ENCODE peak calls at places on chromosomes 11 and 22, in ten cellular contexts. One of them, this sample, is unnamed.

GRCh38 chr22:27588273-27588672 is 213.3 kb downstream of the MN1 start:
- DNase-seq in foreskin keratinocyte: peak; percentile 35
- DNase-seq in Peyer's patch: no peak
- DNase-seq in gastrocnemius medialis: no peak
- DNase-seq in AG10803: no peak
- DNase-seq in neural progenitor cell: no peak
- DNase-seq in cardiac fibroblast: no peak
- DNase-seq in AG09319: no peak
- DNase-seq in psoas muscle: no peak
- DNase-seq in fibroblast of mammary gland: no peak
- DNase-seq in this sample: no peak

GRCh38 chr11:103683581-103683980 is 352.9 kb upstream of the DDI1 start:
- DNase-seq in foreskin keratinocyte: no peak
- DNase-seq in Peyer's patch: no peak
- DNase-seq in gastrocnemius medialis: no peak
- DNase-seq in AG10803: peak; percentile 12
- DNase-seq in neural progenitor cell: no peak
- DNase-seq in cardiac fibroblast: peak; percentile 31
- DNase-seq in AG09319: no peak
- DNase-seq in psoas muscle: no peak
- DNase-seq in fibroblast of mammary gland: peak; percentile 76
- DNase-seq in this sample: no peak

GRCh38 chr22:49960967-49961600 is 512 bp downstream of the PIM3 start:
- DNase-seq in foreskin keratinocyte: no peak
- DNase-seq in Peyer's patch: peak; percentile 75
- DNase-seq in gastrocnemius medialis: peak; percentile 65
- DNase-seq in AG10803: peak; percentile 43
- DNase-seq in neural progenitor cell: peak; percentile 56
- DNase-seq in cardiac fibroblast: peak; percentile 48
- DNase-seq in AG09319: no peak
- DNase-seq in psoas muscle: peak; percentile 76
- DNase-seq in fibroblast of mammary gland: no peak
- DNase-seq in this sample: peak; percentile 66

GRCh38 chr11:61004841-61005240 is 33.4 kb downstream of the CD6 start:
- DNase-seq in foreskin keratinocyte: no peak
- DNase-seq in Peyer's patch: no peak
- DNase-seq in gastrocnemius medialis: no peak
- DNase-seq in AG10803: no peak
- DNase-seq in neural progenitor cell: no peak
- DNase-seq in cardiac fibroblast: peak; percentile 6
- DNase-seq in AG09319: no peak
- DNase-seq in psoas muscle: no peak
- DNase-seq in fibroblast of mammary gland: no peak
- DNase-seq in this sample: no peak

GRCh38 chr11:77055056-77055680 is 11.6 kb upstream of the CAPN5 start:
- DNase-seq in foreskin keratinocyte: no peak
- DNase-seq in Peyer's patch: no peak
- DNase-seq in gastrocnemius medialis: no peak
- DNase-seq in AG10803: no peak
- DNase-seq in neural progenitor cell: no peak
- DNase-seq in cardiac fibroblast: no peak
- DNase-seq in AG09319: no peak
- DNase-seq in psoas muscle: no peak
- DNase-seq in fibroblast of mammary gland: no peak
- DNase-seq in this sample: no peak

GRCh38 chr11:1373536-1374214 is 16.1 kb upstream of the BRSK2 start:
- DNase-seq in foreskin keratinocyte: no peak
- DNase-seq in Peyer's patch: peak; percentile 24
- DNase-seq in gastrocnemius medialis: no peak
- DNase-seq in AG10803: peak; percentile 22
- DNase-seq in neural progenitor cell: no peak
- DNase-seq in cardiac fibroblast: no peak
- DNase-seq in AG09319: no peak
- DNase-seq in psoas muscle: no peak
- DNase-seq in fibroblast of mammary gland: no peak
- DNase-seq in this sample: no peak

GRCh38 chr22:39129746-39130145 is 22.7 kb downstream of the CBX7 start:
- DNase-seq in foreskin keratinocyte: no peak
- DNase-seq in Peyer's patch: no peak
- DNase-seq in gastrocnemius medialis: no peak
- DNase-seq in AG10803: no peak
- DNase-seq in neural progenitor cell: no peak
- DNase-seq in cardiac fibroblast: no peak
- DNase-seq in AG09319: no peak
- DNase-seq in psoas muscle: no peak
- DNase-seq in fibroblast of mammary gland: no peak
- DNase-seq in this sample: no peak

GRCh38 chr11:109963101-109963500 is 130.1 kb upstream of the ZC3H12C start:
- DNase-seq in foreskin keratinocyte: no peak
- DNase-seq in Peyer's patch: no peak
- DNase-seq in gastrocnemius medialis: no peak
- DNase-seq in AG10803: no peak
- DNase-seq in neural progenitor cell: peak; percentile 9
- DNase-seq in cardiac fibroblast: no peak
- DNase-seq in AG09319: no peak
- DNase-seq in psoas muscle: no peak
- DNase-seq in fibroblast of mammary gland: no peak
- DNase-seq in this sample: no peak

GRCh38 chr11:95485115-95485900 is 254.3 kb upstream of the SESN3 start:
- DNase-seq in foreskin keratinocyte: peak; percentile 96
- DNase-seq in Peyer's patch: no peak
- DNase-seq in gastrocnemius medialis: no peak
- DNase-seq in AG10803: peak; percentile 96
- DNase-seq in neural progenitor cell: no peak
- DNase-seq in cardiac fibroblast: no peak
- DNase-seq in AG09319: no peak
- DNase-seq in psoas muscle: no peak
- DNase-seq in fibroblast of mammary gland: peak; percentile 65
- DNase-seq in this sample: no peak

GRCh38 chr11:11770274-11770673 is 71.5 kb upstream of the USP47 start:
- DNase-seq in foreskin keratinocyte: no peak
- DNase-seq in Peyer's patch: no peak
- DNase-seq in gastrocnemius medialis: no peak
- DNase-seq in AG10803: no peak
- DNase-seq in neural progenitor cell: no peak
- DNase-seq in cardiac fibroblast: no peak
- DNase-seq in AG09319: no peak
- DNase-seq in psoas muscle: no peak
- DNase-seq in fibroblast of mammary gland: no peak
- DNase-seq in this sample: no peak

GRCh38 chr22:43562843-43563242 is 151.0 kb downstream of the MPPED1 start:
- DNase-seq in foreskin keratinocyte: no peak
- DNase-seq in Peyer's patch: no peak
- DNase-seq in gastrocnemius medialis: no peak
- DNase-seq in AG10803: no peak
- DNase-seq in neural progenitor cell: no peak
- DNase-seq in cardiac fibroblast: no peak
- DNase-seq in AG09319: no peak
- DNase-seq in psoas muscle: no peak
- DNase-seq in fibroblast of mammary gland: no peak
- DNase-seq in this sample: no peak

GRCh38 chr11:4763096-4763495 is 6.6 kb downstream of the OR51F1 start:
- DNase-seq in foreskin keratinocyte: no peak
- DNase-seq in Peyer's patch: no peak
- DNase-seq in gastrocnemius medialis: no peak
- DNase-seq in AG10803: no peak
- DNase-seq in neural progenitor cell: no peak
- DNase-seq in cardiac fibroblast: no peak
- DNase-seq in AG09319: no peak
- DNase-seq in psoas muscle: no peak
- DNase-seq in fibroblast of mammary gland: no peak
- DNase-seq in this sample: no peak

GRCh38 chr22:33971561-33971961 is 51.3 kb upstream of the LARGE1 start:
- DNase-seq in foreskin keratinocyte: peak; percentile 8
- DNase-seq in Peyer's patch: no peak
- DNase-seq in gastrocnemius medialis: no peak
- DNase-seq in AG10803: no peak
- DNase-seq in neural progenitor cell: peak; percentile 10
- DNase-seq in cardiac fibroblast: peak; percentile 1
- DNase-seq in AG09319: no peak
- DNase-seq in psoas muscle: no peak
- DNase-seq in fibroblast of mammary gland: no peak
- DNase-seq in this sample: no peak

GRCh38 chr11:76279651-76280050 is 73.3 kb upstream of the WNT11 start:
- DNase-seq in foreskin keratinocyte: no peak
- DNase-seq in Peyer's patch: no peak
- DNase-seq in gastrocnemius medialis: no peak
- DNase-seq in AG10803: no peak
- DNase-seq in neural progenitor cell: no peak
- DNase-seq in cardiac fibroblast: no peak
- DNase-seq in AG09319: no peak
- DNase-seq in psoas muscle: no peak
- DNase-seq in fibroblast of mammary gland: no peak
- DNase-seq in this sample: no peak

GRCh38 chr11:133403900-133404299 is 128.4 kb downstream of the OPCML start:
- DNase-seq in foreskin keratinocyte: no peak
- DNase-seq in Peyer's patch: no peak
- DNase-seq in gastrocnemius medialis: no peak
- DNase-seq in AG10803: no peak
- DNase-seq in neural progenitor cell: no peak
- DNase-seq in cardiac fibroblast: no peak
- DNase-seq in AG09319: no peak
- DNase-seq in psoas muscle: no peak
- DNase-seq in fibroblast of mammary gland: no peak
- DNase-seq in this sample: no peak

GRCh38 chr11:133408936-133409335 is 123.4 kb downstream of the OPCML start:
- DNase-seq in foreskin keratinocyte: no peak
- DNase-seq in Peyer's patch: no peak
- DNase-seq in gastrocnemius medialis: no peak
- DNase-seq in AG10803: no peak
- DNase-seq in neural progenitor cell: no peak
- DNase-seq in cardiac fibroblast: no peak
- DNase-seq in AG09319: no peak
- DNase-seq in psoas muscle: no peak
- DNase-seq in fibroblast of mammary gland: no peak
- DNase-seq in this sample: no peak

GRCh38 chr11:133406493-133406892 is 125.8 kb downstream of the OPCML start:
- DNase-seq in foreskin keratinocyte: no peak
- DNase-seq in Peyer's patch: no peak
- DNase-seq in gastrocnemius medialis: no peak
- DNase-seq in AG10803: no peak
- DNase-seq in neural progenitor cell: no peak
- DNase-seq in cardiac fibroblast: no peak
- DNase-seq in AG09319: no peak
- DNase-seq in psoas muscle: no peak
- DNase-seq in fibroblast of mammary gland: no peak
- DNase-seq in this sample: no peak

GRCh38 chr11:133409799-133410198 is 122.5 kb downstream of the OPCML start:
- DNase-seq in foreskin keratinocyte: no peak
- DNase-seq in Peyer's patch: no peak
- DNase-seq in gastrocnemius medialis: no peak
- DNase-seq in AG10803: no peak
- DNase-seq in neural progenitor cell: no peak
- DNase-seq in cardiac fibroblast: no peak
- DNase-seq in AG09319: no peak
- DNase-seq in psoas muscle: no peak
- DNase-seq in fibroblast of mammary gland: no peak
- DNase-seq in this sample: no peak

GRCh38 chr11:133408402-133408801 is 123.9 kb downstream of the OPCML start:
- DNase-seq in foreskin keratinocyte: no peak
- DNase-seq in Peyer's patch: no peak
- DNase-seq in gastrocnemius medialis: no peak
- DNase-seq in AG10803: no peak
- DNase-seq in neural progenitor cell: no peak
- DNase-seq in cardiac fibroblast: no peak
- DNase-seq in AG09319: no peak
- DNase-seq in psoas muscle: no peak
- DNase-seq in fibroblast of mammary gland: no peak
- DNase-seq in this sample: no peak
- TF ChIP-seq CTCF in foreskin keratinocyte: no peak
- TF ChIP-seq CTCF in Peyer's patch: no peak
- TF ChIP-seq CTCF in gastrocnemius medialis: no peak
- TF ChIP-seq CTCF in AG10803: no peak
- TF ChIP-seq CTCF in neural progenitor cell: no peak
- TF ChIP-seq CTCF in cardiac fibroblast: no peak
- TF ChIP-seq CTCF in AG09319: no peak
- TF ChIP-seq CTCF in psoas muscle: no peak
- TF ChIP-seq CTCF in fibroblast of mammary gland: no peak
- TF ChIP-seq CTCF in this sample: no peak

DNA sequence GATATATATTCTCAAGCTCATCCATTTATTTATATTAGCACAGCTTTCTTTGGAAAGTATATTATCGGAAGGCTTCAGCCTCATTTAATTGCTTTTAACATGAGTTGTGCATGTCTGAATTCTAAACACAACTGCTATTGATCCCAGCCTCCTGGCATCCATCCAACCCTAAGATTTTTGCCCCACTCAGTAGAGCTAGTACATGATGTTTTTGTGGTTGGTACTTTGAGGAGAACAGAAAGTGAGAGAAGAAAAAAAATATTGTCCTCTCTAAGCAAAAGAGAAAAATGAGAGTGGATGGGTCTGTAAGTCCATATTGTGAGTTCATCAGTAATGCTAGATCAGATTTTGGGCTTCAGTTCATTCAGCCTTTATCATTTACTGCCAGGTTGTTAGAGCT is 198.7 kb downstream of the DDX10 start:
- DNase-seq in foreskin keratinocyte: no peak
- DNase-seq in Peyer's patch: no peak
- DNase-seq in gastrocnemius medialis: no peak
- DNase-seq in AG10803: no peak
- DNase-seq in neural progenitor cell: no peak
- DNase-seq in cardiac fibroblast: no peak
- DNase-seq in AG09319: no peak
- DNase-seq in psoas muscle: no peak
- DNase-seq in fibroblast of mammary gland: no peak
- DNase-seq in this sample: no peak
- TF ChIP-seq CTCF in foreskin keratinocyte: no peak
- TF ChIP-seq CTCF in Peyer's patch: no peak
- TF ChIP-seq CTCF in gastrocnemius medialis: no peak
- TF ChIP-seq CTCF in AG10803: no peak
- TF ChIP-seq CTCF in neural progenitor cell: no peak
- TF ChIP-seq CTCF in cardiac fibroblast: no peak
- TF ChIP-seq CTCF in AG09319: no peak
- TF ChIP-seq CTCF in psoas muscle: no peak
- TF ChIP-seq CTCF in fibroblast of mammary gland: no peak
- TF ChIP-seq CTCF in this sample: no peak

DNA sequence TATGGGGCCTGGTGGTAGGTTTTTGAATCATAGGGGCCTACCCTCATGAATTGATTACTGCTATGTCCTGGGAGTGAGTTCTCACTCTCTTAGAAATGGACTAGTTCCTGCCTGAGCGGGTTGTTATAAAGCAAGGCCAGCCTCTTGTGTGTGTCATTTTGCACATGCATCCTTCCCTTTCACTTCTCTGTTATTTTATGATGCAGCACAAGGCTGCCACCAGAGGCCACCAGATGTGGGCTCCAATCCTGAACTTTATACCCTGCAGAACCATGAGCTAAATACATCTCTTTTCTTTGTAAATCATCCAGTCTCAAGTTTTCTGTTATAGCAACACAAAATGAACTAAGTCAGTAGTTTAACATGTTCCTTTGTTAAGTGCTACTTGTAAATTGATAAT is 251.4 kb downstream of the BLID start:
- DNase-seq in foreskin keratinocyte: no peak
- DNase-seq in Peyer's patch: no peak
- DNase-seq in gastrocnemius medialis: no peak
- DNase-seq in AG10803: no peak
- DNase-seq in neural progenitor cell: no peak
- DNase-seq in cardiac fibroblast: no peak
- DNase-seq in AG09319: no peak
- DNase-seq in psoas muscle: no peak
- DNase-seq in fibroblast of mammary gland: no peak
- DNase-seq in this sample: peak; percentile 51
- TF ChIP-seq CTCF in foreskin keratinocyte: peak; percentile 13
- TF ChIP-seq CTCF in Peyer's patch: no peak
- TF ChIP-seq CTCF in gastrocnemius medialis: no peak
- TF ChIP-seq CTCF in AG10803: no peak
- TF ChIP-seq CTCF in neural progenitor cell: no peak
- TF ChIP-seq CTCF in cardiac fibroblast: peak; percentile 8
- TF ChIP-seq CTCF in AG09319: peak; percentile 6
- TF ChIP-seq CTCF in psoas muscle: no peak
- TF ChIP-seq CTCF in fibroblast of mammary gland: peak; percentile 10
- TF ChIP-seq CTCF in this sample: no peak

GRCh38 chr22:22074634-22075381 is 92.2 kb upstream of the TOP3B start:
- DNase-seq in foreskin keratinocyte: peak; percentile 18
- DNase-seq in Peyer's patch: no peak
- DNase-seq in gastrocnemius medialis: no peak
- DNase-seq in AG10803: no peak
- DNase-seq in neural progenitor cell: no peak
- DNase-seq in cardiac fibroblast: peak; percentile 21
- DNase-seq in AG09319: no peak
- DNase-seq in psoas muscle: no peak
- DNase-seq in fibroblast of mammary gland: no peak
- DNase-seq in this sample: no peak
- TF ChIP-seq CTCF in foreskin keratinocyte: no peak
- TF ChIP-seq CTCF in Peyer's patch: no peak
- TF ChIP-seq CTCF in gastrocnemius medialis: no peak
- TF ChIP-seq CTCF in AG10803: no peak
- TF ChIP-seq CTCF in neural progenitor cell: no peak
- TF ChIP-seq CTCF in cardiac fibroblast: no peak
- TF ChIP-seq CTCF in AG09319: no peak
- TF ChIP-seq CTCF in psoas muscle: no peak
- TF ChIP-seq CTCF in fibroblast of mammary gland: no peak
- TF ChIP-seq CTCF in this sample: no peak